ENCODE peak calls at places on chromosomes 11 and 22, in eight cellular contexts. C is stimulated activated CD4-positive, alpha-beta T cell treated with anti-CD3 and anti-CD28 coated beads, Interleukin-1b, Interleukin-23, amount 100 ng/mL, for 24 hours; H is C1 segment of cervical spinal cord; T is NCI-H1930; X is iris pigment epithelial cell; M is activated CD4-positive, alpha-beta T cell treated with anti-CD3 and anti-CD28 coated beads for 36 hours; D is OCI-M1; F is lung microvascular endothelial cell. N is an unnamed sample.

GRCh38 chr11:118014022-118014421 is 27.8 kb downstream of the IL10RA start:
- DNase-seq in X (no peak), T (no peak), H (no peak), D (no peak), C (no peak), F (no peak), M (no peak), N (no peak)

GRCh38 chr11:114059984-114060401 is 482 bp downstream of the ZBTB16 start:
- DNase-seq in D (peak; percentile 96), H (peak; percentile 74), X (peak; percentile 81), M (peak; percentile 55), T (no peak), C (no peak), F (peak; percentile 76), N (no peak)

GRCh38 chr11:84549221-84549620 is 1077.9 kb downstream of the DLG2 start:
- DNase-seq in M (no peak), X (peak; percentile 2), F (no peak), C (no peak), D (no peak), T (no peak), H (no peak), N (no peak)

GRCh38 chr11:18495268-18495667 is 31.5 kb downstream of the TSG101 start:
- DNase-seq in H (no peak), M (no peak), X (no peak), T (no peak), C (no peak), D (peak; percentile 41), F (no peak), N (no peak)

GRCh38 chr22:19233189-19233661 is 54.7 kb upstream of the SLC25A1 start:
- DNase-seq in D (no peak), H (no peak), T (no peak), F (no peak), C (no peak), M (no peak), X (no peak), N (no peak)

GRCh38 chr22:45428391-45429385 is 15.2 kb downstream of the RIBC2 start:
- DNase-seq in T (no peak), F (no peak), X (no peak), M (no peak), D (no peak), C (no peak), H (no peak), N (peak; percentile 11)

GRCh38 chr11:13745165-13745564 is 76.7 kb downstream of the FAR1 start:
- DNase-seq in T (no peak), X (peak; percentile 5), C (no peak), F (peak; percentile 89), M (no peak), H (no peak), D (peak; percentile 26), N (no peak)

GRCh38 chr11:19723572-19724342 is 11.1 kb downstream of the NAV2 start:
- DNase-seq in X (peak; percentile 72), M (peak; percentile 66), C (no peak), D (no peak), T (no peak), F (peak; percentile 77), H (no peak), N (no peak)

GRCh38 chr11:64351136-64351631 is 7.8 kb upstream of the RPS6KA4 start:
- DNase-seq in T (no peak), M (no peak), D (no peak), X (no peak), H (no peak), F (no peak), C (no peak), N (no peak)

GRCh38 chr11:65615950-65616574 is 486 bp downstream of the PCNX3 start:
- DNase-seq in X (no peak), F (no peak), M (peak; percentile 68), H (no peak), T (no peak), D (peak; percentile 66), C (no peak), N (peak; percentile 78)

GRCh38 chr22:19358703-19359553 is 67.4 kb upstream of the CLTCL1 start:
- DNase-seq in T (no peak), M (no peak), C (no peak), H (no peak), D (no peak), F (no peak), X (no peak), N (no peak)

GRCh38 chr11:12193515-12194336 is 83.3 kb downstream of the MICAL2 start:
- DNase-seq in D (peak; percentile 9), F (no peak), X (no peak), H (no peak), M (no peak), C (no peak), T (no peak), N (no peak)

GRCh38 chr11:72247584-72247983 is 3.6 kb upstream of the PHOX2A start:
- DNase-seq in H (no peak), M (no peak), C (no peak), T (no peak), D (no peak), X (no peak), F (no peak), N (peak; percentile 26)

GRCh38 chr22:42819412-42820069 is 37.5 kb downstream of the ARFGAP3 start:
- DNase-seq in T (no peak), X (no peak), H (no peak), F (no peak), D (no peak), M (no peak), C (no peak), N (no peak)

GRCh38 chr11:117097567-117098268 is 510 bp downstream of the SIK3 start:
- DNase-seq in D (peak; percentile 75), H (peak; percentile 73), X (no peak), F (peak; percentile 36), C (no peak), T (no peak), M (peak; percentile 57), N (peak; percentile 66)

GRCh38 chr11:41085123-41085522 is 374.3 kb downstream of the LRRC4C start:
- DNase-seq in D (no peak), T (no peak), H (no peak), X (no peak), C (no peak), F (no peak), M (no peak), N (no peak)

GRCh38 chr11:123653997-123654565 is 343 bp downstream of the SCN3B start:
- DNase-seq in T (no peak), X (peak; percentile 63), H (no peak), C (no peak), D (no peak), F (peak; percentile 43), M (peak; percentile 59), N (peak; percentile 83)

GRCh38 chr11:65645710-65646109 is 7.8 kb downstream of the SIPA1 start:
- DNase-seq in X (peak; percentile 54), M (no peak), C (no peak), F (peak; percentile 38), D (no peak), H (no peak), T (no peak), N (no peak)

N was measured in Caco-2.